ENCODE peak calls at places on chromosomes 7 and 10, in eight cellular contexts. Q, G, Y, X, C, I, M and N are unnamed samples.

GRCh38 chr10:99234067-99234738 is 1.4 kb downstream of the HPSE2 start:
- DNase-seq in Q (peak), G (peak), Y (peak), X (no peak), C (no peak), I (no peak), M (no peak), N (peak)

GRCh38 chr10:46006219-46006618 is 24.2 kb downstream of the NCOA4 start:
- DNase-seq in Q (no peak), G (no peak), Y (no peak), X (no peak), C (no peak), I (no peak), M (no peak), N (no peak)

GRCh38 chr10:110158051-110159005 is 49.1 kb upstream of the MXI1 start:
- DNase-seq in Q (no peak), G (no peak), Y (no peak), X (no peak), C (no peak), I (no peak), M (no peak), N (no peak)

GRCh38 chr7:125926621-125927020 is 997.0 kb upstream of the POT1 start:
- DNase-seq in Q (no peak), G (no peak), Y (no peak), X (no peak), C (no peak), I (no peak), M (no peak), N (no peak)

GRCh38 chr7:25720427-25720826 is 431.6 kb upstream of the NFE2L3 start:
- DNase-seq in Q (no peak), G (no peak), Y (peak), X (no peak), C (peak), I (no peak), M (no peak), N (no peak)

GRCh38 chr10:111384556-111384955 is 307.7 kb downstream of the ADRA2A start:
- DNase-seq in Q (no peak), G (no peak), Y (no peak), X (no peak), C (no peak), I (no peak), M (no peak), N (no peak)

GRCh38 chr7:139471740-139472353 is 11.6 kb downstream of the KLRG2 start:
- DNase-seq in Q (no peak), G (no peak), Y (no peak), X (no peak), C (peak), I (no peak), M (no peak), N (no peak)

GRCh38 chr7:12281026-12281425 is 69.9 kb downstream of the TMEM106B start:
- DNase-seq in Q (no peak), G (no peak), Y (no peak), X (no peak), C (no peak), I (no peak), M (no peak), N (no peak)

GRCh38 chr7:3168869-3169268 is 125.2 kb upstream of the CARD11 start:
- DNase-seq in Q (no peak), G (no peak), Y (no peak), X (no peak), C (peak), I (no peak), M (no peak), N (no peak)

GRCh38 chr7:95468071-95468470 is 17.7 kb upstream of the ASB4 start:
- DNase-seq in Q (no peak), G (no peak), Y (no peak), X (no peak), C (no peak), I (no peak), M (no peak), N (no peak)

GRCh38 chr10:117542706-117543244 is at the start of gene EMX2:
- DNase-seq in Q (no peak), G (no peak), Y (no peak), X (no peak), C (no peak), I (no peak), M (no peak), N (no peak)

GRCh38 chr10:68604441-68604840 is 44.3 kb downstream of the TET1 start:
- DNase-seq in Q (no peak), G (no peak), Y (no peak), X (no peak), C (no peak), I (no peak), M (no peak), N (no peak)

GRCh38 chr10:79159141-79159619 is 90.4 kb downstream of the ZMIZ1 start:
- DNase-seq in Q (peak), G (no peak), Y (no peak), X (no peak), C (no peak), I (no peak), M (no peak), N (no peak)

GRCh38 chr7:46385662-46386309 is 464.7 kb upstream of the IGFBP3 start:
- DNase-seq in Q (no peak), G (no peak), Y (no peak), X (no peak), C (no peak), I (no peak), M (no peak), N (no peak)

GRCh38 chr7:89104748-89105685 is 309.5 kb upstream of the TEX47 start:
- DNase-seq in Q (no peak), G (no peak), Y (no peak), X (no peak), C (no peak), I (no peak), M (no peak), N (no peak)

GRCh38 chr10:84654671-84655070 is 326.3 kb downstream of the CCSER2 start:
- DNase-seq in Q (no peak), G (no peak), Y (peak), X (no peak), C (peak), I (no peak), M (no peak), N (no peak)

GRCh38 chr10:62043493-62043938 is 142.0 kb downstream of the ARID5B start:
- DNase-seq in Q (no peak), G (no peak), Y (no peak), X (peak), C (no peak), I (no peak), M (no peak), N (no peak)

GRCh38 chr10:3264178-3264867 is 91.7 kb upstream of the PITRM1 start:
- DNase-seq in Q (no peak), G (no peak), Y (no peak), X (no peak), C (no peak), I (no peak), M (no peak), N (no peak)

GRCh38 chr7:114155106-114155765 is 236.4 kb upstream of the PPP1R3A start:
- DNase-seq in Q (no peak), G (no peak), Y (no peak), X (no peak), C (no peak), I (no peak), M (no peak), N (no peak)